ENCODE peak calls at places on chromosome 21, in seven cellular contexts. One of them, this sample, is unnamed.

GRCh38 chr21:44948426-44949120 is 8.7 kb downstream of the SLX9 start:
- DNase-seq in GOT3: no peak
- DNase-seq in brain microvascular endothelial cell: no peak
- DNase-seq in activated CD4-positive, alpha-beta memory T cell treated with anti-CD3 and anti-CD28 coated beads for 36 hours: no peak
- DNase-seq in GM04504: no peak
- DNase-seq in AML-193: no peak
- DNase-seq in activated naive CD4-positive, alpha-beta T cell treated with Interleukin-2 at 50 U/mL for 16 hours: no peak
- DNase-seq in this sample: no peak

GRCh38 chr21:34935868-34936267 is 113.2 kb downstream of the RUNX1 start:
- DNase-seq in GOT3: no peak
- DNase-seq in brain microvascular endothelial cell: no peak
- DNase-seq in activated CD4-positive, alpha-beta memory T cell treated with anti-CD3 and anti-CD28 coated beads for 36 hours: peak; percentile 40
- DNase-seq in GM04504: no peak
- DNase-seq in AML-193: no peak
- DNase-seq in activated naive CD4-positive, alpha-beta T cell treated with Interleukin-2 at 50 U/mL for 16 hours: peak; percentile 29
- DNase-seq in this sample: no peak

GRCh38 chr21:35831791-35832190 is 228.5 kb downstream of the SETD4 start:
- DNase-seq in GOT3: no peak
- DNase-seq in brain microvascular endothelial cell: no peak
- DNase-seq in activated CD4-positive, alpha-beta memory T cell treated with anti-CD3 and anti-CD28 coated beads for 36 hours: no peak
- DNase-seq in GM04504: no peak
- DNase-seq in AML-193: no peak
- DNase-seq in activated naive CD4-positive, alpha-beta T cell treated with Interleukin-2 at 50 U/mL for 16 hours: no peak
- DNase-seq in this sample: no peak

GRCh38 chr21:34008618-34009017 is 64.8 kb upstream of the MRPS6 start:
- DNase-seq in GOT3: no peak
- DNase-seq in brain microvascular endothelial cell: no peak
- DNase-seq in activated CD4-positive, alpha-beta memory T cell treated with anti-CD3 and anti-CD28 coated beads for 36 hours: peak; percentile 90
- DNase-seq in GM04504: no peak
- DNase-seq in AML-193: no peak
- DNase-seq in activated naive CD4-positive, alpha-beta T cell treated with Interleukin-2 at 50 U/mL for 16 hours: peak; percentile 75
- DNase-seq in this sample: no peak

GRCh38 chr21:45463871-45464270 is 58.9 kb downstream of the COL18A1 start:
- DNase-seq in GOT3: no peak
- DNase-seq in brain microvascular endothelial cell: no peak
- DNase-seq in activated CD4-positive, alpha-beta memory T cell treated with anti-CD3 and anti-CD28 coated beads for 36 hours: no peak
- DNase-seq in GM04504: no peak
- DNase-seq in AML-193: no peak
- DNase-seq in activated naive CD4-positive, alpha-beta T cell treated with Interleukin-2 at 50 U/mL for 16 hours: no peak
- DNase-seq in this sample: no peak

GRCh38 chr21:42653492-42654061 is at the start of gene PDE9A:
- DNase-seq in GOT3: no peak
- DNase-seq in brain microvascular endothelial cell: no peak
- DNase-seq in activated CD4-positive, alpha-beta memory T cell treated with anti-CD3 and anti-CD28 coated beads for 36 hours: peak; percentile 36
- DNase-seq in GM04504: no peak
- DNase-seq in AML-193: no peak
- DNase-seq in activated naive CD4-positive, alpha-beta T cell treated with Interleukin-2 at 50 U/mL for 16 hours: peak; percentile 25
- DNase-seq in this sample: no peak

GRCh38 chr21:44529503-44530125 is 10.4 kb downstream of the KRTAP10-1 start:
- DNase-seq in GOT3: no peak
- DNase-seq in brain microvascular endothelial cell: no peak
- DNase-seq in activated CD4-positive, alpha-beta memory T cell treated with anti-CD3 and anti-CD28 coated beads for 36 hours: no peak
- DNase-seq in GM04504: no peak
- DNase-seq in AML-193: no peak
- DNase-seq in activated naive CD4-positive, alpha-beta T cell treated with Interleukin-2 at 50 U/mL for 16 hours: no peak
- DNase-seq in this sample: no peak

GRCh38 chr21:34613679-34614442 is 1.1 kb downstream of the RCAN1 start:
- DNase-seq in GOT3: no peak
- DNase-seq in brain microvascular endothelial cell: no peak
- DNase-seq in activated CD4-positive, alpha-beta memory T cell treated with anti-CD3 and anti-CD28 coated beads for 36 hours: peak; percentile 12
- DNase-seq in GM04504: no peak
- DNase-seq in AML-193: no peak
- DNase-seq in activated naive CD4-positive, alpha-beta T cell treated with Interleukin-2 at 50 U/mL for 16 hours: peak; percentile 5
- DNase-seq in this sample: no peak

GRCh38 chr21:39483917-39484316 is 32.1 kb downstream of the SH3BGR start:
- DNase-seq in GOT3: no peak
- DNase-seq in brain microvascular endothelial cell: peak; percentile 54
- DNase-seq in activated CD4-positive, alpha-beta memory T cell treated with anti-CD3 and anti-CD28 coated beads for 36 hours: no peak
- DNase-seq in GM04504: no peak
- DNase-seq in AML-193: no peak
- DNase-seq in activated naive CD4-positive, alpha-beta T cell treated with Interleukin-2 at 50 U/mL for 16 hours: no peak
- DNase-seq in this sample: no peak

GRCh38 chr21:25916226-25916625 is 181.5 kb downstream of the GABPA start:
- DNase-seq in GOT3: no peak
- DNase-seq in brain microvascular endothelial cell: no peak
- DNase-seq in activated CD4-positive, alpha-beta memory T cell treated with anti-CD3 and anti-CD28 coated beads for 36 hours: no peak
- DNase-seq in GM04504: no peak
- DNase-seq in AML-193: no peak
- DNase-seq in activated naive CD4-positive, alpha-beta T cell treated with Interleukin-2 at 50 U/mL for 16 hours: no peak
- DNase-seq in this sample: no peak

GRCh38 chr21:43847301-43847700 is 17.7 kb upstream of the AGPAT3 start:
- DNase-seq in GOT3: no peak
- DNase-seq in brain microvascular endothelial cell: no peak
- DNase-seq in activated CD4-positive, alpha-beta memory T cell treated with anti-CD3 and anti-CD28 coated beads for 36 hours: no peak
- DNase-seq in GM04504: no peak
- DNase-seq in AML-193: no peak
- DNase-seq in activated naive CD4-positive, alpha-beta T cell treated with Interleukin-2 at 50 U/mL for 16 hours: no peak
- DNase-seq in this sample: no peak

GRCh38 chr21:38878394-38879179 is 72.9 kb downstream of the ETS2 start:
- DNase-seq in GOT3: no peak
- DNase-seq in brain microvascular endothelial cell: no peak
- DNase-seq in activated CD4-positive, alpha-beta memory T cell treated with anti-CD3 and anti-CD28 coated beads for 36 hours: no peak
- DNase-seq in GM04504: no peak
- DNase-seq in AML-193: peak; percentile 20
- DNase-seq in activated naive CD4-positive, alpha-beta T cell treated with Interleukin-2 at 50 U/mL for 16 hours: no peak
- DNase-seq in this sample: no peak

GRCh38 chr21:33362044-33362555 is 37.3 kb downstream of the IFNAR1 start:
- DNase-seq in GOT3: no peak
- DNase-seq in brain microvascular endothelial cell: no peak
- DNase-seq in activated CD4-positive, alpha-beta memory T cell treated with anti-CD3 and anti-CD28 coated beads for 36 hours: peak; percentile 77
- DNase-seq in GM04504: no peak
- DNase-seq in AML-193: peak; percentile 92
- DNase-seq in activated naive CD4-positive, alpha-beta T cell treated with Interleukin-2 at 50 U/mL for 16 hours: peak; percentile 57
- DNase-seq in this sample: no peak

GRCh38 chr21:36785615-36786014 is 86.7 kb downstream of the SIM2 start:
- DNase-seq in GOT3: no peak
- DNase-seq in brain microvascular endothelial cell: no peak
- DNase-seq in activated CD4-positive, alpha-beta memory T cell treated with anti-CD3 and anti-CD28 coated beads for 36 hours: no peak
- DNase-seq in GM04504: no peak
- DNase-seq in AML-193: no peak
- DNase-seq in activated naive CD4-positive, alpha-beta T cell treated with Interleukin-2 at 50 U/mL for 16 hours: no peak
- DNase-seq in this sample: no peak

GRCh38 chr21:26952274-26953066 is 14.4 kb downstream of the ADAMTS5 start:
- DNase-seq in GOT3: no peak
- DNase-seq in brain microvascular endothelial cell: no peak
- DNase-seq in activated CD4-positive, alpha-beta memory T cell treated with anti-CD3 and anti-CD28 coated beads for 36 hours: no peak
- DNase-seq in GM04504: no peak
- DNase-seq in AML-193: no peak
- DNase-seq in activated naive CD4-positive, alpha-beta T cell treated with Interleukin-2 at 50 U/mL for 16 hours: no peak
- DNase-seq in this sample: no peak

GRCh38 chr21:43718872-43719747 is at the start of gene PDXK:
- DNase-seq in GOT3: peak; percentile 73
- DNase-seq in brain microvascular endothelial cell: peak; percentile 63
- DNase-seq in activated CD4-positive, alpha-beta memory T cell treated with anti-CD3 and anti-CD28 coated beads for 36 hours: peak; percentile 83
- DNase-seq in GM04504: no peak
- DNase-seq in AML-193: peak; percentile 71
- DNase-seq in activated naive CD4-positive, alpha-beta T cell treated with Interleukin-2 at 50 U/mL for 16 hours: peak; percentile 76
- DNase-seq in this sample: no peak

GRCh38 chr21:25501996-25502665 is 105.2 kb downstream of the MRPL39 start:
- DNase-seq in GOT3: no peak
- DNase-seq in brain microvascular endothelial cell: no peak
- DNase-seq in activated CD4-positive, alpha-beta memory T cell treated with anti-CD3 and anti-CD28 coated beads for 36 hours: peak; percentile 84
- DNase-seq in GM04504: no peak
- DNase-seq in AML-193: peak; percentile 74
- DNase-seq in activated naive CD4-positive, alpha-beta T cell treated with Interleukin-2 at 50 U/mL for 16 hours: peak; percentile 66
- DNase-seq in this sample: no peak

GRCh38 chr21:31262728-31263127 is 81.3 kb downstream of the TIAM1 start:
- DNase-seq in GOT3: no peak
- DNase-seq in brain microvascular endothelial cell: no peak
- DNase-seq in activated CD4-positive, alpha-beta memory T cell treated with anti-CD3 and anti-CD28 coated beads for 36 hours: no peak
- DNase-seq in GM04504: no peak
- DNase-seq in AML-193: no peak
- DNase-seq in activated naive CD4-positive, alpha-beta T cell treated with Interleukin-2 at 50 U/mL for 16 hours: no peak
- DNase-seq in this sample: no peak

GRCh38 chr21:32728455-32729237 is 833 bp upstream of the SYNJ1 start:
- DNase-seq in GOT3: no peak
- DNase-seq in brain microvascular endothelial cell: no peak
- DNase-seq in activated CD4-positive, alpha-beta memory T cell treated with anti-CD3 and anti-CD28 coated beads for 36 hours: no peak
- DNase-seq in GM04504: no peak
- DNase-seq in AML-193: peak; percentile 5
- DNase-seq in activated naive CD4-positive, alpha-beta T cell treated with Interleukin-2 at 50 U/mL for 16 hours: no peak
- DNase-seq in this sample: no peak

GRCh38 chr21:21968810-21969588 is 970.8 kb downstream of the NCAM2 start:
- DNase-seq in GOT3: no peak
- DNase-seq in brain microvascular endothelial cell: no peak
- DNase-seq in activated CD4-positive, alpha-beta memory T cell treated with anti-CD3 and anti-CD28 coated beads for 36 hours: no peak
- DNase-seq in GM04504: no peak
- DNase-seq in AML-193: no peak
- DNase-seq in activated naive CD4-positive, alpha-beta T cell treated with Interleukin-2 at 50 U/mL for 16 hours: no peak
- DNase-seq in this sample: no peak

GRCh38 chr21:29299046-29299905 is 554 bp downstream of the BACH1 start:
- DNase-seq in GOT3: peak; percentile 34
- DNase-seq in brain microvascular endothelial cell: peak; percentile 61
- DNase-seq in activated CD4-positive, alpha-beta memory T cell treated with anti-CD3 and anti-CD28 coated beads for 36 hours: peak; percentile 81
- DNase-seq in GM04504: no peak
- DNase-seq in AML-193: no peak
- DNase-seq in activated naive CD4-positive, alpha-beta T cell treated with Interleukin-2 at 50 U/mL for 16 hours: peak; percentile 81
- DNase-seq in this sample: no peak

GRCh38 chr21:42162831-42163510 is 56.0 kb upstream of the ABCG1 start:
- DNase-seq in GOT3: no peak
- DNase-seq in brain microvascular endothelial cell: no peak
- DNase-seq in activated CD4-positive, alpha-beta memory T cell treated with anti-CD3 and anti-CD28 coated beads for 36 hours: peak; percentile 32
- DNase-seq in GM04504: no peak
- DNase-seq in AML-193: no peak
- DNase-seq in activated naive CD4-positive, alpha-beta T cell treated with Interleukin-2 at 50 U/mL for 16 hours: no peak
- DNase-seq in this sample: no peak

GRCh38 chr21:26089730-26090129 is 80.8 kb downstream of the APP start:
- DNase-seq in GOT3: no peak
- DNase-seq in brain microvascular endothelial cell: no peak
- DNase-seq in activated CD4-positive, alpha-beta memory T cell treated with anti-CD3 and anti-CD28 coated beads for 36 hours: no peak
- DNase-seq in GM04504: no peak
- DNase-seq in AML-193: no peak
- DNase-seq in activated naive CD4-positive, alpha-beta T cell treated with Interleukin-2 at 50 U/mL for 16 hours: no peak
- DNase-seq in this sample: no peak

GRCh38 chr21:27365394-27365793 is 398.5 kb upstream of the ADAMTS5 start:
- DNase-seq in GOT3: no peak
- DNase-seq in brain microvascular endothelial cell: no peak
- DNase-seq in activated CD4-positive, alpha-beta memory T cell treated with anti-CD3 and anti-CD28 coated beads for 36 hours: no peak
- DNase-seq in GM04504: no peak
- DNase-seq in AML-193: no peak
- DNase-seq in activated naive CD4-positive, alpha-beta T cell treated with Interleukin-2 at 50 U/mL for 16 hours: no peak
- DNase-seq in this sample: no peak

GRCh38 chr21:46500224-46500861 is 41.7 kb downstream of the DIP2A start:
- DNase-seq in GOT3: no peak
- DNase-seq in brain microvascular endothelial cell: no peak
- DNase-seq in activated CD4-positive, alpha-beta memory T cell treated with anti-CD3 and anti-CD28 coated beads for 36 hours: no peak
- DNase-seq in GM04504: no peak
- DNase-seq in AML-193: no peak
- DNase-seq in activated naive CD4-positive, alpha-beta T cell treated with Interleukin-2 at 50 U/mL for 16 hours: no peak
- DNase-seq in this sample: no peak

GRCh38 chr21:39613029-39613934 is 542 bp downstream of the B3GALT5 start:
- DNase-seq in GOT3: no peak
- DNase-seq in brain microvascular endothelial cell: no peak
- DNase-seq in activated CD4-positive, alpha-beta memory T cell treated with anti-CD3 and anti-CD28 coated beads for 36 hours: no peak
- DNase-seq in GM04504: no peak
- DNase-seq in AML-193: no peak
- DNase-seq in activated naive CD4-positive, alpha-beta T cell treated with Interleukin-2 at 50 U/mL for 16 hours: no peak
- DNase-seq in this sample: no peak

GRCh38 chr21:29656504-29657227 is 283.1 kb downstream of the GRIK1 start:
- DNase-seq in GOT3: no peak
- DNase-seq in brain microvascular endothelial cell: peak; percentile 76
- DNase-seq in activated CD4-positive, alpha-beta memory T cell treated with anti-CD3 and anti-CD28 coated beads for 36 hours: peak; percentile 10
- DNase-seq in GM04504: peak; percentile 33
- DNase-seq in AML-193: peak; percentile 81
- DNase-seq in activated naive CD4-positive, alpha-beta T cell treated with Interleukin-2 at 50 U/mL for 16 hours: no peak
- DNase-seq in this sample: peak; percentile 60

GRCh38 chr21:31604591-31605190 is 54.8 kb upstream of the SOD1 start:
- DNase-seq in GOT3: no peak
- DNase-seq in brain microvascular endothelial cell: peak; percentile 32
- DNase-seq in activated CD4-positive, alpha-beta memory T cell treated with anti-CD3 and anti-CD28 coated beads for 36 hours: peak; percentile 80
- DNase-seq in GM04504: peak; percentile 10
- DNase-seq in AML-193: peak; percentile 27
- DNase-seq in activated naive CD4-positive, alpha-beta T cell treated with Interleukin-2 at 50 U/mL for 16 hours: peak; percentile 73
- DNase-seq in this sample: peak; percentile 17

GRCh38 chr21:28714795-28715464 is 277.7 kb downstream of the LTN1 start:
- DNase-seq in GOT3: no peak
- DNase-seq in brain microvascular endothelial cell: peak; percentile 47
- DNase-seq in activated CD4-positive, alpha-beta memory T cell treated with anti-CD3 and anti-CD28 coated beads for 36 hours: no peak
- DNase-seq in GM04504: peak; percentile 63
- DNase-seq in AML-193: no peak
- DNase-seq in activated naive CD4-positive, alpha-beta T cell treated with Interleukin-2 at 50 U/mL for 16 hours: no peak
- DNase-seq in this sample: no peak

GRCh38 chr21:42526379-42526727 is 12.7 kb downstream of the SLC37A1 start:
- DNase-seq in GOT3: no peak
- DNase-seq in brain microvascular endothelial cell: no peak
- DNase-seq in activated CD4-positive, alpha-beta memory T cell treated with anti-CD3 and anti-CD28 coated beads for 36 hours: no peak
- DNase-seq in GM04504: no peak
- DNase-seq in AML-193: no peak
- DNase-seq in activated naive CD4-positive, alpha-beta T cell treated with Interleukin-2 at 50 U/mL for 16 hours: no peak
- DNase-seq in this sample: no peak

GRCh38 chr21:38567577-38568360 is 69.5 kb upstream of the ERG start:
- DNase-seq in GOT3: no peak
- DNase-seq in brain microvascular endothelial cell: peak; percentile 69
- DNase-seq in activated CD4-positive, alpha-beta memory T cell treated with anti-CD3 and anti-CD28 coated beads for 36 hours: no peak
- DNase-seq in GM04504: peak; percentile 12
- DNase-seq in AML-193: no peak
- DNase-seq in activated naive CD4-positive, alpha-beta T cell treated with Interleukin-2 at 50 U/mL for 16 hours: no peak
- DNase-seq in this sample: no peak

GRCh38 chr21:16181024-16181423 is 451.2 kb downstream of the USP25 start:
- DNase-seq in GOT3: no peak
- DNase-seq in brain microvascular endothelial cell: peak; percentile 55
- DNase-seq in activated CD4-positive, alpha-beta memory T cell treated with anti-CD3 and anti-CD28 coated beads for 36 hours: no peak
- DNase-seq in GM04504: no peak
- DNase-seq in AML-193: no peak
- DNase-seq in activated naive CD4-positive, alpha-beta T cell treated with Interleukin-2 at 50 U/mL for 16 hours: no peak
- DNase-seq in this sample: no peak

This sample was measured in SIG-M5.